ENCODE peak calls at places on chromosomes 13 and 19, in five cellular contexts. W is GM23338; V is A549; I is CD4-positive, alpha-beta T cell; S is BE2C. R is an unnamed sample.

GRCh38 chr19:860481-861098 is 1.1 kb downstream of the CFD start:
- DNase-seq in S (peak), I (peak), W (peak), V (peak), R (peak)

GRCh38 chr13:41652735-41653361 is 195.5 kb downstream of the RGCC start:
- DNase-seq in S (peak), W (peak), V (peak), I (peak), R (peak)

GRCh38 chr13:110828705-110829104 is 86.2 kb downstream of the ANKRD10 start:
- DNase-seq in V (no peak), I (no peak), S (no peak), W (no peak), R (no peak)

GRCh38 chr13:30803791-30804190 is 68.4 kb downstream of the ALOX5AP start:
- DNase-seq in I (no peak), S (no peak), W (no peak), V (no peak), R (no peak)

GRCh38 chr19:30856376-30856775 is 484.2 kb downstream of the ZNF536 start:
- DNase-seq in S (no peak), V (no peak), I (no peak), W (no peak), R (no peak)

GRCh38 chr13:42396501-42396900 is 124.5 kb downstream of the AKAP11 start:
- DNase-seq in W (no peak), V (no peak), I (peak), S (no peak), R (no peak)

GRCh38 chr13:46810440-46810839 is 13.5 kb upstream of the ESD start:
- DNase-seq in I (no peak), W (no peak), V (no peak), S (no peak), R (no peak)

GRCh38 chr19:16862826-16863405 is 25.9 kb upstream of the F2RL3 start:
- DNase-seq in W (no peak), I (no peak), V (no peak), S (no peak), R (no peak)

GRCh38 chr19:42250666-42251531 is 4.0 kb downstream of the ERF start:
- DNase-seq in I (no peak), S (no peak), W (no peak), V (no peak), R (no peak)

GRCh38 chr13:50650936-50651638 is 192.4 kb downstream of the DLEU7 start:
- DNase-seq in W (no peak), V (no peak), I (no peak), S (no peak), R (no peak)

GRCh38 chr19:39590265-39590664 is 12.1 kb upstream of the LGALS13 start:
- DNase-seq in V (no peak), S (no peak), W (peak), I (no peak), R (no peak)

GRCh38 chr13:67075239-67075638 is 154.9 kb downstream of the PCDH9 start:
- DNase-seq in S (no peak), I (no peak), W (no peak), V (no peak), R (no peak)

GRCh38 chr19:7861619-7862412 is 12.4 kb downstream of the PRR36 start:
- DNase-seq in I (no peak), V (no peak), W (peak), S (peak), R (no peak)
- TF ChIP-seq CTCF in I (peak), V (peak), W (peak), S (no peak), R (no peak)

DNA sequence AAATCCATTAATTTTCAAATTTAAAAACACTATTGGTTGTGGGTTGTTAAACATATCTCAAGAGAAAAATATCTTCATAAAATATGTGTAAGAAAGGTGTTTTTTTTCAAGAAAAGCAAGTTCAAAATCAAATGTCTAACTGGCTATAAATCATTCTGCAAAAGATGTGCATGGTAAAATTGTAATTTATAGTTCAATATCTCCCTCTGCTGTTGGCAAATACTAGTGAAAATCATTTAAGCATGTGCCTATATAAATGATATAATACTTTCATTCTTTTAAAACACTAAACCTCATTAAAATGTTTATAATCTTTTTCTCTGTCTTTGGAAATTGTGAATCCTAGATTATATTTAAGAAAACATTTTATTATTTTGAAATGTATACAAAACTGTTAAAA is 17.2 kb upstream of the SLITRK6 start:
- DNase-seq in I (no peak), S (no peak), V (no peak), W (no peak), R (no peak)
- TF ChIP-seq CTCF in I (no peak), S (peak), V (peak), W (no peak), R (peak)

GRCh38 chr13:103883152-103883551 is 816.9 kb upstream of the SLC10A2 start:
- DNase-seq in I (no peak), W (peak), V (peak), S (peak), R (peak)
- TF ChIP-seq CTCF in I (no peak), W (peak), V (peak), S (peak), R (peak)

DNA sequence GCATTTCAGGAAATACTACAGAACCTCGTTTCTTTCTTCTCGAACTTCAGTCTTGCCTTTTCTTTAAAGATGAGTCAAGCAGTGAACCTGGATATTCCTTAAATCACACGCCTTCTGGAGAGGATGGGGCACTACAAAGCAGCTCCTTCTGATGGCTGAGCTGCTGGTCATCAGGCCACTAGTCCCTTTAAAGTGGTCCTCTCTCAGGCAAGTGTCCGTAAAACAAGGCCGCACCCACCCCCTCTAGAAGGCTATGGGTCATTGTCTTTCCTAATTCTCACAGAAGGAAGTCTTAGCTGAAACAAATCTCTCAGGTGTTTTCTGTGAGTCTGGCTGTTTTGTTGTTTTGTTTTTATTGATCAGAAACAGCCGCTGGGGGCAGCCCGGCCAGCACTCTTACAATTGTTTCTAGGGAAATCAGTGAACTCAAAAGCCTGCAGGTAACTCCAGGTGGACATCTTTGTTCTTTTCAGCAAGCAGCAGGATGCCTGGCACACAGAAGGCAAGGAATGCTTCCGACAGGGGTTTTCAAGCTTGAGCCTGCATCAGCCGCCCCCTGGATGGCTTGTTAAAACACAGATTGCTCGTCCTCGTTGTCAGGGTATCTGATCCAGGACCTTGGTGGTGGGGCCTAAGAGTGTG is 45.4 kb downstream of the MBNL2 start:
- DNase-seq in V (no peak), S (no peak), W (peak), I (no peak), R (no peak)
- TF ChIP-seq CTCF in V (no peak), S (no peak), W (peak), I (no peak), R (no peak)